ENCODE peak calls at places on chromosomes 6 and 20, in four cellular contexts. D is ovary, K is tibial nerve, V is heart right ventricle. Y is an unnamed sample.

GRCh38 chr6:85677243-85677956 is 34.7 kb upstream of the SYNCRIP start:
- DNase-seq in D (no peak), V (no peak), K (no peak), Y (no peak)

GRCh38 chr20:46990017-46990810 is 95.6 kb downstream of the EYA2 start:
- DNase-seq in D (no peak), V (no peak), K (no peak), Y (no peak)

GRCh38 chr6:90611543-90611864 is 24.6 kb upstream of the MAP3K7 start:
- DNase-seq in V (no peak), K (no peak), D (no peak), Y (no peak)

GRCh38 chr6:79168695-79168980 is 65.8 kb downstream of the HMGN3 start:
- DNase-seq in K (no peak), V (no peak), D (no peak), Y (no peak)

GRCh38 chr6:136371951-136372350 is 82.3 kb upstream of the BCLAF1 start:
- DNase-seq in K (no peak), D (no peak), V (no peak), Y (no peak)

GRCh38 chr6:55825402-55826051 is 49.9 kb downstream of the BMP5 start:
- DNase-seq in D (no peak), K (no peak), V (no peak), Y (no peak)

GRCh38 chr6:166277021-166277420 is 31.2 kb downstream of the PRR18 start:
- DNase-seq in V (no peak), K (no peak), D (no peak), Y (no peak)

GRCh38 chr6:87656857-87657256 is 45.2 kb downstream of the AKIRIN2 start:
- DNase-seq in D (no peak), V (no peak), K (no peak), Y (no peak)

GRCh38 chr20:48295966-48296421 is 510.7 kb upstream of the SULF2 start:
- DNase-seq in D (no peak), K (no peak), V (no peak), Y (no peak)

GRCh38 chr20:50445367-50446151 is 64.6 kb upstream of the PTPN1 start:
- DNase-seq in K (no peak), V (no peak), D (no peak), Y (no peak)

GRCh38 chr20:62603021-62603906 is 39.0 kb upstream of the SLCO4A1 start:
- DNase-seq in D (no peak), V (peak), K (no peak), Y (no peak)

GRCh38 chr20:44624743-44625271 is 26.7 kb downstream of the ADA start:
- DNase-seq in K (no peak), D (no peak), V (no peak), Y (no peak)

GRCh38 chr6:154962751-154963150 is 32.4 kb upstream of the TIAM2 start:
- DNase-seq in K (no peak), D (no peak), V (no peak), Y (no peak)

GRCh38 chr6:81606965-81607381 is 145.5 kb downstream of the TENT5A start:
- DNase-seq in K (no peak), V (no peak), D (no peak), Y (no peak)

GRCh38 chr20:17825949-17826843 is 126.4 kb downstream of the BANF2 start:
- DNase-seq in V (no peak), D (no peak), K (no peak), Y (no peak)

GRCh38 chr6:147167009-147167408 is 37.2 kb upstream of the STXBP5 start:
- DNase-seq in K (no peak), D (no peak), V (no peak), Y (no peak)

GRCh38 chr6:168200571-168201134 is 118.9 kb downstream of the DACT2 start:
- DNase-seq in D (no peak), K (peak), V (no peak), Y (no peak)

GRCh38 chr6:16482702-16483314 is 244.4 kb downstream of the GMPR start:
- DNase-seq in K (no peak), V (no peak), D (no peak), Y (no peak)

GRCh38 chr6:157135691-157136090 is 187.6 kb downstream of the TMEM242 start:
- DNase-seq in K (no peak), V (no peak), D (no peak), Y (no peak)

GRCh38 chr6:100612101-100612500 is 147.4 kb upstream of the SIM1 start:
- DNase-seq in V (no peak), D (no peak), K (no peak), Y (no peak)

DNA sequence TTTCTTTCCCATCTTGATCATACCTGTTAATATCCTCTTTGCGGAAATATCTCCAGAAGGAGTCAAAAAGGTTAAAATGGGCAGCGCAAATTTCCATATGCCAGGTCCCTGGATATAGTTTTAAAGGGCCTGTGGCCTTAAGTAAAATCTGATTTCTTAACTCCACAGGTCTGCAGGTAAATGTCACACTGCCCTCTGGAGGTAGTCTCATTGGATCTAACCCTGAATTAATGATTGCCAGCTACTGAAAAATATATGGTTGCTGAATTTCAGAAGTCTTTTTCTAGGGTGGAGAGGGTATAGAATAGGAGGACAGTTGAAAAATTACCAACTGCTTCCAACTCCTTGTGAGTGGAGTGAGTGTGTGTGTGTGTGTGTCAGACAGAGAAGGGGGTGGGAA is 8.5 kb downstream of the MOXD1 start:
- DNase-seq in D (no peak), K (no peak), V (no peak), Y (no peak)
- TF ChIP-seq CTCF in D (no peak), K (no peak), V (no peak), Y (no peak)

DNA sequence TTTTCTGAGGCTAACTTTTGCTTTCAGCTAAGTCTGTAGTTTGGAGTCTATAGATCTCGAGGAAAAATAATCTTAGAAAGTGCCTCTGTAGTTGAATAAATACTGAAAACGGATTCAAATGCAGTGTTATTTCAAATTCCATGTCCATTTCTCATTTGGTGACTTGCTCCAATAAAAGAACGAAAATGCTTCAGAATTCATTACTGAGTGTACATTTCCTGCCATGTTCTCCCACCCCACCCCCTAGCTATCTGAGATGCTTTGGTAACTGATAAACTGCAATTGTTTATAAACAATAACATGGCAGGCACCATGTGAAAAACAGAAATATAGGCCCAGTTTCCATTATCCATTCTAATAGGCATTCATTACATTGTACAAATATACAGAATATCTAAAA is 1.6 kb downstream of the FAM162B start:
- DNase-seq in V (no peak), K (no peak), D (no peak), Y (no peak)
- H3K4me3 ChIP-seq in V (peak), K (no peak), D (no peak), Y (no peak)

GRCh38 chr20:38346741-38347140 is 459 bp downstream of the LBP start:
- DNase-seq in D (no peak), V (no peak), K (no peak), Y (no peak)

GRCh38 chr20:38343107-38343797 is 3.0 kb upstream of the LBP start:
- DNase-seq in V (peak), D (peak), K (peak), Y (no peak)

GRCh38 chr20:38343798-38344701 is 2.2 kb upstream of the LBP start:
- DNase-seq in V (no peak), K (no peak), D (no peak), Y (no peak)

GRCh38 chr20:38346247-38346651 is at the start of gene LBP:
- DNase-seq in V (no peak), D (no peak), K (no peak), Y (no peak)

GRCh38 chr20:38345643-38346042 is 639 bp upstream of the LBP start:
- DNase-seq in V (no peak), K (no peak), D (no peak), Y (no peak)
- H3K27ac ChIP-seq in V (no peak), K (no peak), D (no peak), Y (no peak)

GRCh38 chr6:139834232-139834631 is 459.8 kb upstream of the CITED2 start:
- DNase-seq in D (no peak), K (no peak), V (no peak), Y (no peak)

GRCh38 chr6:139841794-139842215 is 467.4 kb upstream of the CITED2 start:
- DNase-seq in K (no peak), D (no peak), V (no peak), Y (no peak)

GRCh38 chr6:139844907-139845306 is 470.5 kb upstream of the CITED2 start:
- DNase-seq in V (no peak), K (no peak), D (no peak), Y (no peak)

DNA sequence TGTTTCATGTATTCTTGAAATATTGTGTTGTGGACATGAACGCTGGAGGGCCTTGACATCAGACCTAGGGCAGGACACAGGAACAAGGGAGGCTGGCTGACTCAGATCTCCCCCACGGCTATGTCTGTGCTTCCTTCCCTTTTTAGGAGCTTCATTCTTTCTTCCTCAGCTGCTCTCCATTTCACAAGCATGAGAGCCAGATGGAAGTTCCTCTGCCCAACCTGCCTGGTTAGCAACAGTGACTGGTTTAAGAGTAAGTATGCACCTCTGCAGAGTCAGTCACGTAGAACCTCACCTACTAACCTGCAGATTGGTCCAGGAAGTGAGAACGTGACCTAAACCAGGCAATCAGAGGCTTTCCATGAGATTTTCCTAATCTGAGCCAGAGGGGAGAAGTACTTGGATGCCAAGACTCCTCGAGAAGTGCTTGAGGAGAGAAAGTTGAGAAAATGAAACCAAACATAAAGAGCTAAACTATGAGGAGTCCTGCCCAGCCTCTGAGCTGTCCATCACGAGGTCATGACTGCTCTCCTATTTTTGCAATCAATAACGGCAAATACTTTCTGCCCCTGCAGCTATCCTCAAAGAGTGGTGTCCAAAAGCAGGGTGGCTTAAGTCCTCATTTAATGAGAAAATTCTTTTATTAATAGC is 465.2 kb upstream of the CITED2 start:
- DNase-seq in D (no peak), V (no peak), K (no peak), Y (peak)
- TF ChIP-seq CTCF in D (no peak), V (no peak), K (no peak), Y (no peak)

DNA sequence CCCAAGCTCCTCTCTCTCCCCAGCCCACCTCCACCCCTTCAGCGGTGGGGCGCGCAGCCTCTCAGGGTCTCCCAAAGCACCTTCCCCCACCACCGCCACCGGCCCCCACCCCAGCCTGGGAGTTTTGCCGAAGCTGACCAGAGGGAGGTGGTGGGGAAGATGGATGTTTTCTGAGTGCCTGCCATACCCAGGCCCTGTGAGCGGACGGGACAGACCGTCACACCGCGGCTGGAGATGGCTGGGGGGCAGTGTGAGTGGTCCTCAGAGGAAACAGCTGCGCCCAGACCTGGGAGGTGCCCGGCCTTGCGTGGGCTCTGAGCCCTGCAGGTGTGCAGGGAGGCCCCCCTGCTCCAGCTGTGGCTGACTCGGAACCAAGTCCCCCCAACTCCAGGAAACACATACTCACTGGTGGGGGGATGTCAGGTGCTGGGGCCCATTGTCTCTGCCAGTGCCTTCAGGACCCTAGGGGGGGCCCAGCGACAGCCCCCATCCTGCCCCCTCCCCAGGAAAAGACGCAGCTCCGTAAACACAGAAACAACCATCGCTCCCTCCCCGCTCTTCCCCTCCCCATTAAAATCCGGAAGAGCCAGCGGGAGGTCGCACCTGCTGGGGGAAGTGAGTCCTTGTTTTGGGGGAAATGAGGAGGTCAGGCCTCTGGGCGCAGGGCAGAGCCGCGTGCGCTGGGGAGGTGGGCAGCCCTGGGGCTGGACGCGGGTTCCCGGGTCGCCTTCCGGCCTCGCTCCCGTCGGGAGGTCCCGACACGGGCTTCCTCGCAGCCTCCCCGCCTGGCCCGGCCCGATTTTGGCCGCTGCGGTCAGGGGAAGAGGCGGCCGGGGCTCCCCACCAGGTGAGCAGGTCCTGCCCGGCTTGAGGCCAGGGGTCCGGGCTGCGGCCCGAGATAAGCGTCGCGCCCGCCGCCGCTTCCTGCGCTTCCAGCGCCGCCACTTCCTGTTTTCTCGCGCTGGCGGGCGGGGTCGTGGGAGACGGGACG is 6.1 kb downstream of the C20orf204 start:
- DNase-seq in D (no peak), V (no peak), K (no peak), Y (no peak)
- H3K4me3 ChIP-seq in D (no peak), V (peak), K (peak), Y (peak)

GRCh38 chr6:43248107-43248506 is 4.8 kb downstream of the TTBK1 start:
- DNase-seq in V (no peak), D (no peak), K (no peak), Y (no peak)
- H3K27ac ChIP-seq in V (no peak), D (no peak), K (no peak), Y (no peak)

GRCh38 chr6:125748534-125749111 is 809 bp upstream of the HEY2 start:
- DNase-seq in D (no peak), V (no peak), K (no peak), Y (no peak)
- TF ChIP-seq CTCF in D (no peak), V (no peak), K (no peak), Y (no peak)

Y was measured in coronary artery.